ENCODE peak calls at places on chromosomes 11 and 22, in eight cellular contexts. X, W, J, O, E, Y, K and B are unnamed samples.

GRCh38 chr22:21067075-21067900 is 21.5 kb downstream of the LRRC74B start:
- DNase-seq in X (no peak), W (no peak), J (no peak), O (no peak), E (no peak), Y (no peak), K (no peak), B (peak)

GRCh38 chr22:43329061-43329460 is 14.1 kb downstream of the SCUBE1 start:
- DNase-seq in X (no peak), W (no peak), J (no peak), O (no peak), E (no peak), Y (no peak), K (no peak), B (no peak)

GRCh38 chr11:110317516-110317932 is 21.1 kb upstream of the RDX start:
- DNase-seq in X (no peak), W (no peak), J (no peak), O (no peak), E (no peak), Y (no peak), K (no peak), B (no peak)

GRCh38 chr22:45579806-45580702 is 77.4 kb downstream of the FBLN1 start:
- DNase-seq in X (peak), W (no peak), J (no peak), O (no peak), E (no peak), Y (no peak), K (no peak), B (no peak)

GRCh38 chr11:99020324-99021225 is at the start of gene CNTN5:
- DNase-seq in X (peak), W (peak), J (no peak), O (peak), E (peak), Y (peak), K (peak), B (peak)

GRCh38 chr11:58628446-58628845 is 6.0 kb downstream of the CNTF start:
- DNase-seq in X (no peak), W (peak), J (peak), O (no peak), E (no peak), Y (peak), K (no peak), B (no peak)

GRCh38 chr11:69325446-69325845 is 31.5 kb downstream of the MYEOV start:
- DNase-seq in X (no peak), W (no peak), J (no peak), O (no peak), E (no peak), Y (no peak), K (no peak), B (peak)

GRCh38 chr11:59556883-59557205 is 45.5 kb downstream of the OR4D9 start:
- DNase-seq in X (no peak), W (no peak), J (no peak), O (no peak), E (peak), Y (no peak), K (no peak), B (peak)

GRCh38 chr22:38397189-38398097 is 57.6 kb downstream of the KCNJ4 start:
- DNase-seq in X (peak), W (peak), J (peak), O (peak), E (peak), Y (no peak), K (peak), B (peak)

GRCh38 chr11:87917111-87917510 is 258.1 kb downstream of the RAB38 start:
- DNase-seq in X (no peak), W (no peak), J (no peak), O (no peak), E (no peak), Y (no peak), K (no peak), B (no peak)

GRCh38 chr11:126355324-126355925 is at the start of gene ST3GAL4:
- DNase-seq in X (peak), W (peak), J (peak), O (peak), E (peak), Y (no peak), K (peak), B (peak)

GRCh38 chr22:38240734-38241252 is 32.0 kb downstream of the TMEM184B start:
- DNase-seq in X (no peak), W (no peak), J (no peak), O (peak), E (peak), Y (peak), K (peak), B (peak)

GRCh38 chr11:9489366-9489765 is 28.6 kb downstream of the ZNF143 start:
- DNase-seq in X (no peak), W (no peak), J (no peak), O (no peak), E (no peak), Y (peak), K (no peak), B (no peak)

GRCh38 chr11:124482362-124483147 is 37.1 kb upstream of the OR8B8 start:
- DNase-seq in X (no peak), W (no peak), J (no peak), O (no peak), E (no peak), Y (no peak), K (no peak), B (peak)

GRCh38 chr22:47213571-47214230 is 451.3 kb downstream of the TBC1D22A start:
- DNase-seq in X (no peak), W (no peak), J (no peak), O (peak), E (peak), Y (no peak), K (no peak), B (peak)

GRCh38 chr22:41968601-41969000 is 642 bp upstream of the SEPTIN3 start:
- DNase-seq in X (no peak), W (no peak), J (no peak), O (no peak), E (no peak), Y (no peak), K (no peak), B (peak)

GRCh38 chr11:64861227-64861970 is 16.9 kb upstream of the CDC42BPG start:
- DNase-seq in X (no peak), W (no peak), J (no peak), O (no peak), E (no peak), Y (no peak), K (no peak), B (no peak)

GRCh38 chr11:76835928-76836612 is 24.6 kb upstream of the ACER3 start:
- DNase-seq in X (no peak), W (peak), J (peak), O (no peak), E (peak), Y (peak), K (no peak), B (no peak)

GRCh38 chr11:27697679-27698275 is 2.5 kb downstream of the BDNF start:
- DNase-seq in X (no peak), W (no peak), J (no peak), O (no peak), E (no peak), Y (no peak), K (no peak), B (no peak)

GRCh38 chr11:72541224-72541974 is 107.1 kb upstream of the CLPB start:
- DNase-seq in X (no peak), W (no peak), J (no peak), O (no peak), E (no peak), Y (no peak), K (no peak), B (no peak)

GRCh38 chr11:2688381-2689231 is 11.2 kb downstream of the KCNQ1OT1 start:
- DNase-seq in X (peak), W (no peak), J (no peak), O (no peak), E (no peak), Y (no peak), K (no peak), B (peak)

GRCh38 chr11:130448039-130448415 is 418 bp upstream of the ADAMTS15 start:
- DNase-seq in X (no peak), W (no peak), J (no peak), O (no peak), E (no peak), Y (no peak), K (no peak), B (no peak)

GRCh38 chr11:74138572-74138971 is 32.2 kb downstream of the C2CD3 start:
- DNase-seq in X (no peak), W (no peak), J (peak), O (no peak), E (peak), Y (peak), K (no peak), B (no peak)

DNA sequence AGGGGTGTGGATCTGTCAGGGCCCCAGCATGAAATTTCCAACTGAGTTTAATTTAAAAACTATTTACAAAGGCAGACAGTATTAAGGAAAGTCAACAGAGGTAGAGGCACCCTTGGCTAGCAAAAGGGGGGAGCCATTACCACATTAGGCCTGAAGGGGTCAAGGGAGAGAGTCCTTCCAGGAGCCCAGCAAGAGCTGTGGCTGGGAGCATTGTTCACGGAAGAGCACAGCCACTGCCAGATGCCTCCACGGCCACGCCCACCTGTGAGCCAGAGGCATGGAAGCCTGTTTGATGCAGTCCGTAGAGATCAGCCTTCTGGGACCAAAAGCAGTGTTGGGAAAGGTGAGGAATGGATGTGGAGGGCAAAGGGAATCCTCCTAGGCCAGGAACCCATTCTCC is 102.6 kb downstream of the GALNT18 start:
- DNase-seq in X (no peak), W (no peak), J (no peak), O (no peak), E (peak), Y (no peak), K (no peak), B (peak)
- TF ChIP-seq CTCF in X (no peak), W (peak), J (no peak), O (no peak), E (no peak), Y (no peak), K (no peak), B (peak)

DNA sequence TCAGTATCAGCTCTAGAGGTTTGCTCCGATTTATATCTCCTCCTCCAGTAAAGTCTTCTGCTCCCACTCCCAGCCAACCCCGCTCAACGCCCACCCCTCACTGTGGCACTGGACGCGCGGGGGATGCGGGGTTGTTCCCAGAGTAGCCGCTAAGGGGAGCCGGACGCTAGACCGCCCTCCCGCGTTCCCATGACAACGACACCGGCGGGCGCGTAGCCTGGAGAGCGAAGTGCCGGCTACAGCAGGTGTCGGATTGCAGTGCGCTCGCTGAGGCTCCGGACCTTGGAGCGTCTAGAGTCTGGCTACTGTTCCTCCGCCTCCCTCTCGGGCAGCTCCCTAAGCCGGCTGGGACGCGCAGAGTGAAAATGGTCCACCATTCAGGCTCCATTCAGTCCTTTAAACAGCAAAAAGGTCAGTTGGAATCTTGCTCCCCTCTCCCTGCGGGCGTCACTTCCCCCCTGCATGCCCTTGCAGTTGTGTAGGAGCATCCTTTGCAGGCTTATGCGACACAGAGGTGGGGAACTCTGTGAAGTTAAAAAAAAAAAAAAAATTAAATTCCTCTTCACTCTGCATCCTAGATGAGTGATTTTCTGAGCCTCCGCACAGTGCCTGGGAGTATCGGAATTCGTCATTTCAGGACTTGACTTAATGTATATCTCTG is at the start of gene ANO3:
- DNase-seq in X (peak), W (peak), J (peak), O (peak), E (peak), Y (peak), K (peak), B (peak)
- TF ChIP-seq CTCF in X (peak), W (peak), J (peak), O (peak), E (peak), Y (peak), K (peak), B (peak)

GRCh38 chr11:62064221-62064620 is 59.6 kb upstream of the INCENP start:
- DNase-seq in X (no peak), W (no peak), J (no peak), O (no peak), E (no peak), Y (no peak), K (no peak), B (no peak)

GRCh38 chr11:62062223-62062861 is 61.5 kb upstream of the INCENP start:
- DNase-seq in X (no peak), W (no peak), J (no peak), O (no peak), E (no peak), Y (no peak), K (no peak), B (no peak)

GRCh38 chr11:62057069-62057468 is 66.7 kb upstream of the INCENP start:
- DNase-seq in X (no peak), W (no peak), J (no peak), O (no peak), E (no peak), Y (no peak), K (no peak), B (no peak)

GRCh38 chr11:62055970-62056369 is 67.8 kb upstream of the INCENP start:
- DNase-seq in X (no peak), W (no peak), J (no peak), O (no peak), E (no peak), Y (no peak), K (no peak), B (peak)

DNA sequence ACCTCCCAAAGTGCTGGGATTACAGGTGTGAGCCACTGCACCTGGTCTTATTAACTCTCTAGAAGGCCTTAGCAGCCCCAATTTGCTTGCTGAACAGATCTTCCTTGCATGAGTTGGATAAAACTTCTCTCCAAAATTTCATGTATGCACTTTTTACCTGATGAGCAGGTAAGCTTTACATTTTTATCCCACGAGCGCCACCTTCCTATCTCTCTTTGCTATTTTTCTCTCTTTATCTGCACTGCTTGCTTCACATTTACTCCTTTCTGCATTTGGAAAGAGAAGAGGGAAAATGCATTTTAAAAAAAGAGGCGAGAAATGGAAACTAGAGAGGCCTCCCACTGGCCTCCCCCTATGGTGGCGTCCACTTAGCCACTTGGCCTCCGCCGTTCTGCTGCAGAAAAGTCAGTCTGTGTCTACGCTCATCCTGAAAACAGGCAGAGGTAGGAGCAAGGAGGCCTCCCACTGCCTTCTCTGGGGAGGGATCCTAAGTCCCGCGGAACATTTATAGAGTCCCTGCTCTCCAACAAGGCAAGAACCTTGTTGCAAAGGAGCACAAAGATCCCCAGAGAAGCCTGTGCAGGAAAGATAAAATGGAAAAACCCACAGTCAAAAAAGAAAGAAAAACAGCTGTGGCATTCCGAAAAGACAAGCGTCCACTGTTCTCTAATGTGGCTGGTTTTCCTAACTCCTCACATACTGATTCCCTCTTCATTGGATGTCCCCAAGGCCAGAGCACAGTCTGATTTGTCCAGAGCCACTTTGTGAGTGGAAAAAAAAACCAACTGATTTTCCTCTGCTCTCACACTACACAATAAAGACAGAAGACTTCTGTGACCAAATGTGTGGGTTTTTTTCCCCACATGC is 62.2 kb upstream of the INCENP start:
- DNase-seq in X (no peak), W (no peak), J (no peak), O (no peak), E (no peak), Y (no peak), K (no peak), B (no peak)
- TF ChIP-seq CTCF in X (no peak), W (no peak), J (no peak), O (peak), E (no peak), Y (no peak), K (no peak), B (peak)

DNA sequence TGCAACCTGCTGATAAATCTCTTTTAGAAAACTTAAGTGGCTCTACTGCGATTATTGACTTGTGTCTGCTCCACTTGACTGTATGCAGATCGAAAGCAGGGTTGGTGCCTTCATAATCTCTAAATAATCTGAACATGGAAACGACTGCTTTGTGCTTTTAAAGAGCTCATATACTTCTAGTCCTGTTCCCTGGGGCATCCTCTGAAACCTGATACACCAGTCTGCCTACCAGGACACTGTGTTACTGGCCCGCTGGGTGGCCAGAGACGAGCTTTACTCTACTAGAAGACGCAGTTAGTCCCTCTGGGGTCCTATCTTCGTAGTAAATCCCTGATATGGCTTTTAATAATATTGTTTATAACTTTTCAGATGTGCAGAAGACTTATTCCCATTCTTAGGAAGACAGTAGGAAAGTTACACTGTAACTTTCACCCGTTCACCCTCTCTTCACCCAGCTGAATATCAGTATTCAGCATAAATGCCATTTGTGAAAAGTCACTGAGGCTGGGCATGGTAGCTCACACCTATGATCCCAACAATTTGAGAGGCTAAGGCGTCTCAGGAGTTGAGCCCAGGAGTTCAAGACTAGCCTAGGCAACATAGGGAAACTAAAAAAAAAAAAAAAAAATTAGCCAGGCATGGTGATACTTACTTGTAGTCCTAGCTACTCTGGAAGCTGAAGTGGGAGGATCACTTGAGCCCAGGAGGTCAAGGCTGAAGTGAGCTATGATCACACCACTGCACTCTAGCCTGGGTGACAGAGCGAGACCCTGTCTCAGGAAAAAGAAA is 9.0 kb upstream of the HTR3B start:
- DNase-seq in X (no peak), W (no peak), J (no peak), O (no peak), E (no peak), Y (no peak), K (no peak), B (peak)
- TF ChIP-seq CTCF in X (no peak), W (no peak), J (no peak), O (peak), E (no peak), Y (no peak), K (no peak), B (peak)

DNA sequence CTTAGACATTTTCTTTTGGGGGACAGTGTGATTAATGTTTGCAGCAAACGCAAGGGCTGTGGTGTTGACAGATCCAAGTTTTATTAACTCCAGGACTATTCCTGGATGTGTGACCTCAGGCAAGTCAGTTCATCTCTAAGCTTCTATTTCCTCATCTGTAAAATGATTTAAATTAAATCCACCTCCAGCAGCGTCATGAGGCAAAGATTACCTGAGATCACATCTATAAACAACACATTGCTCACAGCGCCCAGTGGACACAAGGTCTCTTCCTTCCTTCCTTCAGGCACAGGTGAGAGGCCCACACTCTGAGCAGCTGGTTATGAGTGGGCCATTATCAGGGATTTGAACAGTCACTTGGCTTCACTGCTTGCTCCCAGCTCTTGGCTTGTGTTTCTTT is 111.2 kb upstream of the RASSF10 start:
- DNase-seq in X (no peak), W (no peak), J (no peak), O (no peak), E (no peak), Y (no peak), K (no peak), B (no peak)
- TF ChIP-seq CTCF in X (no peak), W (no peak), J (no peak), O (no peak), E (no peak), Y (no peak), K (no peak), B (no peak)

GRCh38 chr11:96241351-96241841 is 101.6 kb downstream of the MAML2 start:
- DNase-seq in X (no peak), W (no peak), J (no peak), O (no peak), E (peak), Y (no peak), K (no peak), B (peak)
- TF ChIP-seq CTCF in X (no peak), W (no peak), J (no peak), O (peak), E (no peak), Y (peak), K (no peak), B (peak)

DNA sequence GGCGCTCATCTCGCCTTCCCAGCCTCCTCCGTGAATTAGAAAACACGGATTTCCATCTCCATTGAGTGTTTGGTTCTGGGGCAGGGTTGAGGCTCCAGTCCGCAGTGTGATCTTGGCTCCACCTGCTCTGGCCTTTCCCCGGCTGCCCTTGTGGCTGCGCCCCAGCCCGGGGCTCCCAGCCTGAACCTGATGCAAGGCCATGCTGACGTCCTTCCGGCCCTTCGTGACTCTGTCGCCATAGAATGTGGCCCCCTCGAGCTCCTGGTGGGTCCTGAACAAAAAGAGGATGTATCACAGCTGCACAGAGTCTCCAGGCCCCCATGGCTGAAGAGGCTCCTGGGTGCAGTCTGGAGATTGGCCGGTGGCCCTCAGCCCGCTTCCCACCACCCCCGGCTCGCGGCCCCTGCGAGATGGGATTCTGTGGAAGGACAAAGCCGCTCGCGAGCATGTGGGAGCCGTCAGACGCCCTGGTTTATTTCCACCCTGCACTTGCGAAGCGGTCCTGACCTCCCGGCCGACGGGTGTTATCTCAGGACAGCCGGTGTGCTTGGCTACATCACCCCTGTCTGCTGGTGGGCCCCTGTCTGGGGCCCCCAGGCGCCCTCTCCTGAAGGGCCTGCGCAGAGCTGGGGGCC is 1214.0 kb downstream of the BRD1 start:
- DNase-seq in X (no peak), W (no peak), J (no peak), O (no peak), E (no peak), Y (no peak), K (no peak), B (no peak)
- TF ChIP-seq CTCF in X (no peak), W (no peak), J (no peak), O (no peak), E (no peak), Y (no peak), K (no peak), B (no peak)

GRCh38 chr11:120218695-120219033 is 7.8 kb downstream of the OAF start:
- DNase-seq in X (no peak), W (no peak), J (no peak), O (no peak), E (no peak), Y (no peak), K (no peak), B (no peak)
- TF ChIP-seq CTCF in X (no peak), W (no peak), J (no peak), O (no peak), E (no peak), Y (no peak), K (no peak), B (no peak)